ENCODE peak calls at places on chromosomes 7 and 10, in seven cellular contexts. U is pancreas, G is heart left ventricle, W is upper lobe of right lung, B is A549, V is Panc1, X is left ventricle myocardium inferior. O is an unnamed sample.

GRCh38 chr7:126635545-126635944 is 617.2 kb downstream of the GRM8 start:
- DNase-seq in U (no peak), G (no peak), W (no peak), B (no peak), V (no peak), X (no peak), O (no peak)

GRCh38 chr7:48307041-48307714 is 135.9 kb downstream of the ABCA13 start:
- DNase-seq in U (no peak), G (no peak), W (no peak), B (no peak), V (no peak), X (no peak), O (no peak)

GRCh38 chr7:138257459-138258193 is 181.4 kb downstream of the AKR1D1 start:
- DNase-seq in U (no peak), G (no peak), W (no peak), B (no peak), V (no peak), X (no peak), O (no peak)

GRCh38 chr10:89431977-89432376 is 17.6 kb downstream of the IFIT5 start:
- DNase-seq in U (no peak), G (no peak), W (no peak), B (peak; percentile 21), V (no peak), X (no peak), O (no peak)

GRCh38 chr7:13749666-13750065 is 239.8 kb downstream of the ETV1 start:
- DNase-seq in U (no peak), G (no peak), W (no peak), B (no peak), V (no peak), X (no peak), O (no peak)

GRCh38 chr7:92704858-92705257 is 114.7 kb upstream of the FAM133B start:
- DNase-seq in U (no peak), G (no peak), W (no peak), B (no peak), V (no peak), X (no peak), O (no peak)

GRCh38 chr7:156610130-156610529 is 30.4 kb upstream of the RNF32 start:
- DNase-seq in U (no peak), G (no peak), W (no peak), B (no peak), V (no peak), X (no peak), O (no peak)

GRCh38 chr7:44382459-44383300 is 57.3 kb upstream of the CAMK2B start:
- DNase-seq in U (no peak), G (no peak), W (no peak), B (no peak), V (no peak), X (no peak), O (no peak)

GRCh38 chr7:68846926-68847325 is 751.3 kb upstream of the AUTS2 start:
- DNase-seq in U (no peak), G (no peak), W (no peak), B (no peak), V (no peak), X (no peak), O (no peak)

GRCh38 chr10:1006573-1006972 is 18.3 kb downstream of the GTPBP4 start:
- DNase-seq in U (no peak), G (no peak), W (no peak), B (no peak), V (no peak), X (no peak), O (no peak)

GRCh38 chr10:78779339-78779955 is 289.3 kb upstream of the ZMIZ1 start:
- DNase-seq in U (no peak), G (no peak), W (peak; percentile 31), B (peak; percentile 17), V (no peak), X (no peak), O (no peak)

GRCh38 chr10:124522131-124522902 is 60.7 kb downstream of the LHPP start:
- DNase-seq in U (no peak), G (peak; percentile 44), W (no peak), B (no peak), V (no peak), X (no peak), O (no peak)

GRCh38 chr7:87199241-87199640 is 20.3 kb downstream of the TMEM243 start:
- DNase-seq in U (no peak), G (no peak), W (no peak), B (no peak), V (no peak), X (no peak), O (no peak)

GRCh38 chr10:14838582-14839304 is 637 bp downstream of the HSPA14 start:
- DNase-seq in U (no peak), G (peak; percentile 71), W (peak; percentile 71), B (peak; percentile 16), V (no peak), X (peak; percentile 29), O (peak; percentile 17)

DNA sequence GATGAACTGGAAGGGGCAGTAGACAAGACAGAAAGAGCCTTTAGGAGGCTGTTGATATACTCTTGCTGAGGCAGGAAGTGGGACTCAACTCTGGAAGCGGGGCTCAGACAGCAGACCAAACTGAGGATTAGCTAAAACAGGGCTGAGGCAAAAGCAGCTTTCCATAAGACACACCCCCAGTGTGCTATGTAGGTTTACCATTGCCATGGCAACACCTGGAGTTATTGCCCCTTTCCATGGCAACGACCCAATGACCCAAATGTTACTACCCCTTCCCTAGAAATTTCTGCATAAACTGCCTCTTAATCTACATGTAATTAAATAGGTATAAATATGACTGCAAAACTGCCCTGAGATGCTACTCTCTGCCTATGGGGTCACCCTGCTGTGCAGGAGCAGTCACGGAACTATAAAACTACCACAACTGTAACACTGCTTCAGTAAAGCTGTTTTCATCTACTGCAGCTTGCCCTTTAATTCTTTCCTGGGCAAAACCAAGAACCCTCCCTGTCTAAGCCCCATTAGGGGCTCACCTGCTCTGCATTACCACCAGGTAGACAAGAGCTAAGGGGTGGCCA is 348.4 kb upstream of the PODXL start:
- DNase-seq in U (no peak), G (no peak), W (no peak), B (no peak), V (no peak), X (no peak), O (no peak)
- H3K9me3 ChIP-seq in U (no peaks in the 10 kb centered on the region), G (peaks cover 10% of the 10 kb centered on the region), W (peaks cover 8% of the 10 kb centered on the region), B (peaks cover 7% of the 10 kb centered on the region), V (no peaks in the 10 kb centered on the region), X (peaks cover 21% of the 10 kb centered on the region), O (no peaks in the 10 kb centered on the region)

DNA sequence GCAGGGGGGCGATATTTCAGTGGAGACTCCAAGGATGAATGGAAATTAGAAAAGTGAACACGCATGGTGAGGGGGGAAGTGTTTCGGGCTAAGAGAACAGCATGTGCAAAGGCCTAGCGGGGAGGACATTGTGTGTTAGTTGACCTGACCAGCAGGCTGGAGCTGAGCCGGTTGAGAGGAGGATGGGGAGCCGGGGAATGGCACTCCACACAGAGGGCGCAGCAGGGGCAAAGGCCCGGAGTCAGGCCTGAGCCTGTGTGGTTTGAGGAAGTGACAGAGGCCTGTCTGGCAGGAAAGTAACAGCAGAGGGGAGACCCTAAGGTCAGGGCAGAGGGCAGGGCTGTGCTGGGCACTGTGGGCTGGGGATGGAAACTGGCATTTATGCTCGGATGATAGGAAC is 83.2 kb upstream of the ZNF479 start:
- DNase-seq in U (no peak), G (no peak), W (peak; percentile 39), B (no peak), V (no peak), X (no peak), O (no peak)
- H3K9me3 ChIP-seq in U (no peaks in the 10 kb centered on the region), G (peaks cover 9% of the 10 kb centered on the region), W (no peaks in the 10 kb centered on the region), B (peaks cover 5% of the 10 kb centered on the region), V (no peaks in the 10 kb centered on the region), X (peaks cover 69% of the 10 kb centered on the region), O (no peaks in the 10 kb centered on the region)

GRCh38 chr7:15845868-15846267 is 159.4 kb upstream of the MEOX2 start:
- DNase-seq in U (no peak), G (no peak), W (no peak), B (no peak), V (no peak), X (no peak), O (no peak)
- H3K9me3 ChIP-seq in U (no peaks in the 10 kb centered on the region), G (no peaks in the 10 kb centered on the region), W (no peaks in the 10 kb centered on the region), B (no peaks in the 10 kb centered on the region), V (peaks cover 3% of the 10 kb centered on the region), X (no peaks in the 10 kb centered on the region), O (peaks cover 2% of the 10 kb centered on the region)

GRCh38 chr7:145860809-145861208 is 255.8 kb upstream of the CNTNAP2 start:
- DNase-seq in U (no peak), G (no peak), W (no peak), B (no peak), V (no peak), X (no peak), O (no peak)
- H3K9me3 ChIP-seq in U (no peaks in the 10 kb centered on the region), G (peaks cover 31% of the 10 kb centered on the region), W (no peaks in the 10 kb centered on the region), B (no peaks in the 10 kb centered on the region), V (no peaks in the 10 kb centered on the region), X (peaks cover 45% of the 10 kb centered on the region), O (no peaks in the 10 kb centered on the region)

GRCh38 chr7:106372595-106373318 is 88.0 kb upstream of the NAMPT start:
- DNase-seq in U (no peak), G (no peak), W (no peak), B (no peak), V (no peak), X (no peak), O (no peak)

GRCh38 chr7:106375499-106375898 is 90.7 kb upstream of the NAMPT start:
- DNase-seq in U (no peak), G (no peak), W (no peak), B (no peak), V (no peak), X (peak; percentile 52), O (no peak)

GRCh38 chr7:106372121-106372520 is 87.3 kb upstream of the NAMPT start:
- DNase-seq in U (no peak), G (no peak), W (no peak), B (no peak), V (no peak), X (no peak), O (no peak)

GRCh38 chr7:106376026-106376799 is 91.4 kb upstream of the NAMPT start:
- DNase-seq in U (no peak), G (no peak), W (no peak), B (no peak), V (no peak), X (no peak), O (no peak)

DNA sequence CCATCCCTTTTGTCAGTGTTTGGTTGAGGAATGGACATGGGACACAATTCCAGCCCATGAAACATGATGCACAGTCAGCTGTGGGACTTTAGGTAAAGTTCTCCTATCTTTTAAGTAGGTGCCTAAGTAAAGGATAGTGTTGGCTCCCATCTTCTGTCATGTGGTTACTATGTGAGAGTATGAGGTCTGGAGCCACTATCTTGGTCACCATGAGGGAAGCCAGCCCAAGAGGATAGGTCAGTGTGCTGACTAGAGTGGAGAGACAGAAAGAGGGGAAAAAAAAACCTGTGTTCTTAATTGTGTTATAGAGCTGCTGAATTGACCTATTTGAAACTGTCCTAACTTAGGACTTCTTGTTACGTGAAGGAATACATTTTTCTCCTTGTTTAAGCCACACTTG is 89.7 kb upstream of the NAMPT start:
- DNase-seq in U (no peak), G (no peak), W (no peak), B (no peak), V (no peak), X (no peak), O (no peak)
- H3K9me3 ChIP-seq in U (no peaks in the 10 kb centered on the region), G (no peaks in the 10 kb centered on the region), W (no peaks in the 10 kb centered on the region), B (peaks cover 11% of the 10 kb centered on the region), V (no peaks in the 10 kb centered on the region), X (no peaks in the 10 kb centered on the region), O (no peaks in the 10 kb centered on the region)

GRCh38 chr10:66228887-66229286 is 696.9 kb upstream of the LRRTM3 start:
- DNase-seq in U (no peak), G (no peak), W (no peak), B (no peak), V (no peak), X (no peak), O (no peak)
- H3K9me3 ChIP-seq in U (no peaks in the 10 kb centered on the region), G (peaks cover 29% of the 10 kb centered on the region), W (peaks cover 9% of the 10 kb centered on the region), B (peaks cover 3% of the 10 kb centered on the region), V (peaks cover 3% of the 10 kb centered on the region), X (peaks cover 51% of the 10 kb centered on the region), O (no peaks in the 10 kb centered on the region)

O was measured in T-helper 17 cell.